ENCODE peak calls at places on chromosome 5, in seven cellular contexts. P, B, R, W, H, E and X are unnamed samples. For H3K27me3, the result is how much of the 10 kb centered on the place peaks cover.

GRCh38 chr5:139389701-139390638 is at the start of gene MZB1:
- DNase-seq in P (no peak), B (no peak), R (no peak), W (peak), H (peak), E (no peak), X (no peak)

GRCh38 chr5:99105216-99105615 is 176.4 kb upstream of the CHD1 start:
- DNase-seq in P (no peak), B (no peak), R (no peak), W (no peak), H (no peak), E (peak), X (no peak)

GRCh38 chr5:35593338-35593737 is 24.3 kb upstream of the SPEF2 start:
- DNase-seq in P (no peak), B (no peak), R (no peak), W (no peak), H (no peak), E (no peak), X (no peak)

GRCh38 chr5:124064956-124065355 is 553.0 kb downstream of the CSNK1G3 start:
- DNase-seq in P (no peak), B (no peak), R (no peak), W (no peak), H (no peak), E (no peak), X (no peak)

GRCh38 chr5:170067152-170067551 is 38.5 kb upstream of the FOXI1 start:
- DNase-seq in P (no peak), B (no peak), R (no peak), W (no peak), H (no peak), E (no peak), X (no peak)

GRCh38 chr5:67416133-67416937 is 219.7 kb upstream of the CD180 start:
- DNase-seq in P (no peak), B (no peak), R (peak), W (peak), H (no peak), E (no peak), X (no peak)

GRCh38 chr5:29037716-29038115 is 1999.3 kb upstream of the CDH9 start:
- DNase-seq in P (no peak), B (no peak), R (no peak), W (no peak), H (no peak), E (no peak), X (no peak)

GRCh38 chr5:131528682-131529081 is 106.3 kb downstream of the RAPGEF6 start:
- DNase-seq in P (no peak), B (no peak), R (no peak), W (no peak), H (no peak), E (no peak), X (no peak)

GRCh38 chr5:115623632-115624031 is 2.2 kb downstream of the TMED7 start:
- DNase-seq in P (no peak), B (no peak), R (no peak), W (no peak), H (no peak), E (no peak), X (no peak)

GRCh38 chr5:142922223-142922952 is 152.2 kb downstream of the ARHGAP26 start:
- DNase-seq in P (no peak), B (no peak), R (peak), W (peak), H (no peak), E (peak), X (no peak)

GRCh38 chr5:56910123-56910951 is 941 bp downstream of the SETD9 start:
- DNase-seq in P (no peak), B (peak), R (peak), W (no peak), H (peak), E (peak), X (no peak)

GRCh38 chr5:79560774-79561524 is 47.0 kb upstream of the HOMER1 start:
- DNase-seq in P (no peak), B (no peak), R (no peak), W (no peak), H (no peak), E (peak), X (no peak)

DNA sequence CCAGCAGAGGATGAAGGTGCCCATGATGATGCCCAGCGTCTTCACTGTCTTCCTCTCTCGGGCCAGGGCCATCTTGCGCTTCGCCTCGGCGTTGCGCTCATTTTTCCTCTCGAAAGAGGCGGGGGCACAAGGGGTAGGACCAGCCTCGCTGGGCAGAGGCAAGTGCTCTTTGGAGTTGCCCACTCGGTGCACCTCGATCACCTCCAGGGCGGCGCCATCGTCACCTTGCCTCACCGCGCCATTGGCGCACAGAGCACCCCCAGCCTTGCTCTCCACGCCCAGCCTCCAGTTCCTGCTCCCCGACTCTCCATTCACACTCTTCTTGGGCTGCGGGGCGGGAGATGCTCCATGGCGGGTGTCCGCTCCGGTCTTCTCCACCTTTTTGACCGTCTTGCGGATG is 1.6 kb downstream of the HTR1A start:
- DNase-seq in P (no peak), B (no peak), R (no peak), W (no peak), H (no peak), E (no peak), X (peak)
- H3K27me3 ChIP-seq in P (under half), B (under half), R (under half), W (under half), H (under half), E (under half), X (under half)

GRCh38 chr5:175734016-175734415 is 76.1 kb downstream of the HRH2 start:
- DNase-seq in P (no peak), B (no peak), R (no peak), W (no peak), H (no peak), E (no peak), X (no peak)

GRCh38 chr5:175731172-175731571 is 73.3 kb downstream of the HRH2 start:
- DNase-seq in P (no peak), B (no peak), R (no peak), W (no peak), H (no peak), E (no peak), X (no peak)

GRCh38 chr5:175729829-175730277 is 72.0 kb downstream of the HRH2 start:
- DNase-seq in P (peak), B (peak), R (peak), W (peak), H (peak), E (peak), X (peak)

GRCh38 chr5:175733017-175733416 is 75.1 kb downstream of the HRH2 start:
- DNase-seq in P (no peak), B (no peak), R (no peak), W (no peak), H (no peak), E (no peak), X (peak)

GRCh38 chr5:175731756-175732465 is 74.0 kb downstream of the HRH2 start:
- DNase-seq in P (no peak), B (no peak), R (no peak), W (no peak), H (no peak), E (no peak), X (no peak)
- H3K27me3 ChIP-seq in P (under half), B (under half), R (under half), W (under half), H (under half), E (under half), X (under half)

DNA sequence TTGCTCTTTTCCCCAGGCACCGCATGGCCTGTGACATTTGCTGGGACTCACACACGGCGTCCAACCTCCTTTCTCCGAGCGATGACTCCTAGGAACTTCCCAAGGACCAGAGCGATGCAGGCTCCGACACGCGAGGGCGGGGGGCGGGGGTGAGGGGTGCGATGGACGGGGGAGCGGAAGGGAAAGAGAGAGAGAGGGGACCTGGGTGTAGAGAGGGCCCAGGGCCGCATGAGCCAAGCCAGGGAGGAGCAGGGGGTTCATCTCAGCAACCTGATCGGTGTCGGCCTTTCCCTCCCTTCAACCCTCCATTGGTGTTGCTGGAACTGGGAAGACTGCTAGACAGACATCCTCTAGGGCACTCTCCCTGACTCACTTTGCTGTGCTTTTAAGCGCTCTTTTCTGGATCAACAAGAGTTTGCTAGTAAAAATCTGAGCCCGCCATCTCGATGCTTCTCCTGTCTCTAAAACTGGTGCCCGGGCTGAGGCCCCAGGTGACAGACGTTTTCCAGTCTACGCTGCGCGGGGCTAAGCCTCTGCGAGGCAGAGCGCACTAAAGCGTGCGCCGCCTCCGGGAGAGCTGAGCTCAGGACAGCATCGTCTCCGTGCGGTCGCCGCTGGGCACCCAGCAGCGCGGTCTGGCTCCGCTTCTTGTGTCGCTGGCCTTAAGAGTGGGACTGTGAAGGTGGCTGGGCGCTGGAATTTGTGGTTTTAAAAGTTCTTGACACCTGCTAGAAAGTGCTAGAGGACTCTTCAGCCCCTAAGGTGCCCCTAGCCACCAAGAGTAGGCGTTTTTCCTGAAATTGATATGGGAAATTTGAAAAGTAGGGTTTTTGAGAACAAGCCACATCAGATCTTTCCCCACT is 1.0 kb upstream of the TSLP start:
- DNase-seq in P (no peak), B (no peak), R (peak), W (no peak), H (no peak), E (no peak), X (peak)
- H3K27me3 ChIP-seq in P (under half), B (half or more), R (half or more), W (half or more), H (half or more), E (under half), X (half or more)

GRCh38 chr5:32712463-32713395 is 1.6 kb downstream of the NPR3 start:
- DNase-seq in P (no peak), B (no peak), R (peak), W (no peak), H (no peak), E (peak), X (no peak)

GRCh38 chr5:32714836-32715235 is 3.7 kb downstream of the NPR3 start:
- DNase-seq in P (no peak), B (no peak), R (no peak), W (no peak), H (no peak), E (peak), X (no peak)

GRCh38 chr5:32710859-32711692 is at the start of gene NPR3:
- DNase-seq in P (no peak), B (no peak), R (peak), W (no peak), H (peak), E (peak), X (no peak)

GRCh38 chr5:32711693-32712462 is 757 bp downstream of the NPR3 start:
- DNase-seq in P (peak), B (no peak), R (peak), W (no peak), H (no peak), E (peak), X (no peak)

GRCh38 chr5:32713396-32714381 is 2.6 kb downstream of the NPR3 start:
- DNase-seq in P (no peak), B (no peak), R (peak), W (no peak), H (peak), E (peak), X (no peak)
- H3K27me3 ChIP-seq in P (under half), B (under half), R (half or more), W (under half), H (half or more), E (under half), X (half or more)

GRCh38 chr5:177396086-177396485 is 4.4 kb downstream of the PFN3 start:
- DNase-seq in P (no peak), B (no peak), R (no peak), W (no peak), H (no peak), E (no peak), X (no peak)

GRCh38 chr5:177393990-177394389 is 6.5 kb downstream of the PFN3 start:
- DNase-seq in P (no peak), B (no peak), R (no peak), W (no peak), H (no peak), E (no peak), X (no peak)

GRCh38 chr5:177396807-177397206 is 3.7 kb downstream of the PFN3 start:
- DNase-seq in P (no peak), B (no peak), R (no peak), W (no peak), H (no peak), E (no peak), X (no peak)

GRCh38 chr5:177399903-177400868 is at the start of gene PFN3:
- DNase-seq in P (peak), B (no peak), R (no peak), W (no peak), H (peak), E (peak), X (no peak)

GRCh38 chr5:177397875-177398390 is 2.5 kb downstream of the PFN3 start:
- DNase-seq in P (no peak), B (no peak), R (no peak), W (no peak), H (no peak), E (no peak), X (no peak)
- H3K27me3 ChIP-seq in P (under half), B (under half), R (under half), W (under half), H (under half), E (under half), X (under half)

GRCh38 chr5:174732040-174733020 is 7.9 kb downstream of the MSX2 start:
- DNase-seq in P (no peak), B (no peak), R (peak), W (no peak), H (no peak), E (no peak), X (no peak)
- H3K27me3 ChIP-seq in P (under half), B (under half), R (half or more), W (under half), H (half or more), E (under half), X (half or more)

DNA sequence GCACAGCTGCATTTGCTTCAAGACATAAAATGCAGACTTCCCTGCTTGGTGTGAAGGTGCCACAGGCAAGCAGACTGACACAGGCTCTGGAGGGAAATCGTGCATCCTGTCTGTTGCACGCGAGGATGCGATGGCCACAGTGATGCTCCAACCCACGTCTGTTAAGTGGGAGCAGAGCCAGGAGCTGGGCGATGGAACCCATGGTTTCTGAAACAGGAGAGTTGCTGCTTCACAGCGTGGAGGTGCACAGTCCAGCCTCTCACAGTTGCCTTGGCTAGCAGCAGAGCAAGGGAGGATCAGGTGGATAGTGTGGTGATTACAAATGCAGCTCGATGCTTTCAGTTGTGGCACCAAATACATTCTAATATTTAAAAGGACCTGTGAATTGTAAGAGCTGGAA is 108.8 kb downstream of the TENT4A start:
- DNase-seq in P (no peak), B (no peak), R (no peak), W (no peak), H (no peak), E (no peak), X (no peak)
- H3K27me3 ChIP-seq in P (under half), B (under half), R (under half), W (under half), H (under half), E (under half), X (under half)

DNA sequence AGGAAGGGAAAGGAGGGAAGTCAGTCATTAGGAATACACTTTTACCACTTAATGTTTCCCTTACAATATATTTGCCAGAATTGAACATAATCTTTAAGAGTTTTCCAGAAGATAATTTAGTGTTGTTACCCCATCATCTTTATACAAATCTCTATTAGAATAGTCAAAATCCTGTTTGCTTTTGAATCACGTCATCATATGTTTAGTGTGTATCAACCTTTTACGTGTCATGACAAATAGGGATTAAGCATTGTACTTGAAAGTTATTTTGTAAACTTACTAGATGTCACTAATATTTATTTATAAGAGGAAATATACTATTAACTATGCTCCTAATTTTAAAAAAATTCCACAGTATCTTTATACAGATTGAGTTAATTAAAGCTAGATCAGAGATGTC is 1899.5 kb downstream of the MAT2B start:
- DNase-seq in P (no peak), B (no peak), R (no peak), W (no peak), H (no peak), E (no peak), X (no peak)
- H3K27me3 ChIP-seq in P (under half), B (under half), R (under half), W (under half), H (under half), E (under half), X (under half)